ENCODE peak calls at places on chromosomes 3 and 15, in seven cellular contexts. W, O, Z, S, X, K and V are unnamed samples.

GRCh38 chr3:183653209-183654064 is 18.0 kb downstream of the KLHL24 start:
- DNase-seq in W (peak), O (no peak), Z (no peak), X (no peak), S (no peak), K (no peak), V (no peak)

GRCh38 chr3:47747558-47747957 is 34.1 kb downstream of the SMARCC1 start:
- DNase-seq in K (no peak), Z (no peak), O (no peak), X (no peak), W (no peak), S (no peak), V (no peak)

GRCh38 chr3:70247955-70248354 is 64.5 kb downstream of the MDFIC2 start:
- DNase-seq in K (no peak), O (no peak), Z (no peak), W (no peak), S (no peak), X (no peak), V (no peak)

GRCh38 chr15:48869966-48870365 is 8.0 kb upstream of the EID1 start:
- DNase-seq in S (no peak), X (no peak), K (no peak), O (no peak), W (no peak), Z (no peak), V (no peak)

GRCh38 chr3:22685598-22685997 is 517.5 kb upstream of the UBE2E2 start:
- DNase-seq in K (no peak), Z (peak), W (no peak), X (no peak), O (no peak), S (no peak), V (no peak)

GRCh38 chr15:62404194-62404985 is 239.3 kb upstream of the C2CD4B start:
- DNase-seq in X (no peak), S (no peak), O (no peak), Z (no peak), K (no peak), W (no peak), V (no peak)

GRCh38 chr3:193207290-193207689 is 33.7 kb upstream of the PLAAT1 start:
- DNase-seq in Z (no peak), O (no peak), S (no peak), W (no peak), K (no peak), X (no peak), V (no peak)

GRCh38 chr3:113212155-113212844 is 943 bp downstream of the BOC start:
- DNase-seq in S (peak), Z (no peak), K (no peak), O (peak), W (peak), X (no peak), V (peak)

GRCh38 chr3:188185717-188186236 is 31.8 kb downstream of the LPP start:
- DNase-seq in O (no peak), W (no peak), S (no peak), K (no peak), Z (peak), X (no peak), V (no peak)

GRCh38 chr15:75713338-75713895 is 769 bp upstream of the CSPG4 start:
- DNase-seq in S (no peak), O (no peak), X (no peak), Z (no peak), K (no peak), W (no peak), V (no peak)

GRCh38 chr3:32469151-32469874 is 33.3 kb downstream of the CMTM6 start:
- DNase-seq in W (no peak), X (no peak), S (no peak), K (no peak), Z (no peak), O (no peak), V (no peak)

GRCh38 chr3:194561306-194561974 is 71.8 kb downstream of the TMEM44 start:
- DNase-seq in X (no peak), K (peak), S (no peak), O (no peak), Z (no peak), W (no peak), V (no peak)

DNA sequence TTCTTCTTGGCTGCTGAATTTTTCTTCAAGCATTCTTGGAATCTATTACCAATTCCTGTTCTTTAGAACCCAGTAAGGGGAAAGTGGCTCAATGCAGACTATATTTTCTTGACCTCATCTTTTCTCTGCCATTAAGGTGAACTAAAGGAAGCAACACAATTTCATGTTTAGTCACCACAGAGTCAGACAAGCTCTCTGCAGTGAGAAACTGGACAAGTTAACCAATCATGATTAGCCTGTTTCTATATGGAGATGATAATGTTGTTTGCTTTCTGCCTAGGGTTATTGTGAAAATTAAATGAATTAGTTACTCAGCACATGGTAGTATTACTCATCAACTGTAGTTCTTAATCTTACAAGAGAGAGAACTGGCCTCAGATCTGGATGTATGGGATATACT is 1075.1 kb downstream of the AGBL1 start:
- DNase-seq in S (no peak), K (no peak), O (no peak), X (no peak), W (no peak), Z (no peak), V (no peak)
- TF ChIP-seq TAF1 in S (no peak), K (no peak), O (no peak), X (no peak), W (no peak), Z (no peak), V (no peak)

DNA sequence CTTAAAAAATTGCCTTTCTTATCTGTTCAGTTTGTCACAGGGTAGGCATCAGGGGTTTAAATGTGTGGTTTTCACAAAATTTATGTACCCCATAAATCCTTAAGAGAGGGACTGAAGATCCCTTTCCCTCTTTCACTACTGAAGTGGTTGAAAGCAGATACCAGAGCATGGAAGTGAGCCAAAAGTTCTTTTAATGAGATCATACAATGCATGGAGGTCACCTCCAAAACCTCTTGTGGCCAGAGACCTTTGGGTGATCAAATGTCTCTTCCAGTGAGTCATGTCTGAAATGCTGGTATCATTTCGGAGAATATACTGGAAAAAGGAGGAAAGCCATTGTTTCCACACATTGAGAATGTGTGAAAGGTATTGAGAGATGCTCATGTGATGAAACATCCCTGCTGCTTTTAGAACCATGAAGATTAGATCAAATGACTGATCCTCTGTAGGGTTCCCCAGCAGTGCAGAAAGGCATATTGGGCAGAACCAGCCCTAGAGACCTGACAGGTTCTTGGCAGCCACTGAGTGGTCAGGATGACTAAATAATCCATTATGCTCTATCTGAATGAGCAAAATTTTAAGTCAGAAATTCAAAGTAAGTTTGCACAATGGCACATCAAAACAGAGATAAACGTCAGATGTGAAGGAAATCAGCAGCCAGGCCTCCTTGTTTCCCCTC is 165.8 kb upstream of the SLC2A2 start:
- DNase-seq in X (no peak), Z (no peak), S (no peak), K (peak), W (no peak), O (no peak), V (no peak)
- TF ChIP-seq TAF1 in X (no peak), Z (no peak), S (no peak), K (no peak), W (no peak), O (no peak), V (no peak)

GRCh38 chr15:90592144-90592887 is 62.6 kb downstream of the CRTC3 start:
- DNase-seq in Z (peak), W (no peak), X (no peak), O (no peak), K (no peak), S (no peak), V (no peak)
- TF ChIP-seq TAF1 in Z (no peak), W (no peak), X (no peak), O (no peak), K (no peak), S (no peak), V (no peak)

GRCh38 chr15:63551400-63551799 is 45.8 kb upstream of the FBXL22 start:
- DNase-seq in K (no peak), O (no peak), S (no peak), X (no peak), Z (no peak), W (no peak), V (no peak)

GRCh38 chr15:63544253-63545026 is 40.0 kb downstream of the USP3 start:
- DNase-seq in W (no peak), S (no peak), K (peak), Z (no peak), X (no peak), O (no peak), V (no peak)

DNA sequence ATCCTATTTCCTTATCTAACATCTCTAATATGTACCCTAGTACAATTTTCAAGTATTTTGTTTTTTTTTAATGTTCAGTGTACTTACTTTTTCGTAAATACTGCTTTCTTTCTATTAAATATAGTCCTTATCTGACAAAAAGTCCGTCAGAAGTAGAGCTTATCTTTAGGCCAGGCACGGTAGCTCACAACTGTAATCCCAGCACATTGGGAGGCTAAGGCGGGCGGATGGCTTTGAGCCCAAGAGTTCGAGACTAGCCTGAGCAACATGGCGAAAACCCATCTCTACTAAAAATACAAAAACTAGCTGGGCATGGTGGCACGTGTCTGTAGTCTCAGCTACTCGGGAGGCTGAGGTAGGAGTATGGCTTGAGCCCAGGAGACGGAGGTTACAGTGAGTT is 41.1 kb downstream of the USP3 start:
- DNase-seq in Z (no peak), W (no peak), S (no peak), K (peak), O (no peak), X (no peak), V (no peak)
- TF ChIP-seq TAF1 in Z (no peak), W (no peak), S (no peak), K (no peak), O (no peak), X (no peak), V (no peak)

GRCh38 chr3:82261013-82261412 is 499.6 kb upstream of the GBE1 start:
- DNase-seq in K (no peak), W (no peak), Z (peak), S (no peak), X (no peak), O (no peak), V (no peak)
- TF ChIP-seq TAF1 in K (no peak), W (no peak), Z (no peak), S (no peak), X (no peak), O (no peak), V (no peak)